ENCODE peak calls at places on chromosome 1, in eight cellular contexts. T, Z, C, M, D, R, X and P are unnamed samples.

GRCh38 chr1:215807926-215808325 is 240.8 kb downstream of the KCTD3 start:
- DNase-seq in T (no peak), Z (no peak), C (no peak), M (no peak), D (no peak), R (no peak), X (no peak), P (no peak)

GRCh38 chr1:71068325-71069240 is 12.3 kb downstream of the ZRANB2 start:
- DNase-seq in T (no peak), Z (no peak), C (no peak), M (no peak), D (no peak), R (no peak), X (no peak), P (no peak)

GRCh38 chr1:46487818-46488218 is 1.8 kb upstream of the DMBX1 start:
- DNase-seq in T (no peak), Z (no peak), C (no peak), M (no peak), D (no peak), R (no peak), X (no peak), P (no peak)

GRCh38 chr1:76073471-76073870 is 1.1 kb upstream of the ST6GALNAC3 start:
- DNase-seq in T (no peak), Z (no peak), C (no peak), M (no peak), D (peak), R (no peak), X (no peak), P (peak)

GRCh38 chr1:234726359-234726836 is 116.4 kb upstream of the IRF2BP2 start:
- DNase-seq in T (no peak), Z (no peak), C (no peak), M (no peak), D (no peak), R (no peak), X (no peak), P (no peak)

GRCh38 chr1:40315795-40316594 is 1.1 kb downstream of the COL9A2 start:
- DNase-seq in T (no peak), Z (peak), C (peak), M (peak), D (peak), R (peak), X (no peak), P (no peak)

GRCh38 chr1:77018386-77019156 is 151.3 kb downstream of the ST6GALNAC5 start:
- DNase-seq in T (no peak), Z (no peak), C (peak), M (no peak), D (no peak), R (no peak), X (no peak), P (no peak)

GRCh38 chr1:235908742-235909520 is 42.2 kb upstream of the LYST start:
- DNase-seq in T (peak), Z (no peak), C (no peak), M (no peak), D (peak), R (no peak), X (no peak), P (peak)

GRCh38 chr1:38551318-38551717 is 308.3 kb downstream of the RRAGC start:
- DNase-seq in T (no peak), Z (no peak), C (no peak), M (no peak), D (no peak), R (no peak), X (no peak), P (no peak)

GRCh38 chr1:88768816-88769215 is 84.7 kb downstream of the PKN2 start:
- DNase-seq in T (peak), Z (no peak), C (peak), M (no peak), D (no peak), R (no peak), X (no peak), P (no peak)

GRCh38 chr1:206723500-206724472 is 39.1 kb downstream of the MAPKAPK2 start:
- DNase-seq in T (no peak), Z (no peak), C (no peak), M (no peak), D (peak), R (no peak), X (peak), P (peak)